ENCODE peak calls at places on chromosome 5, in eight cellular contexts. W, I, T, M, R, D, N and V are unnamed samples.

GRCh38 chr5:39106332-39106731 is 32.1 kb upstream of the RICTOR start:
- DNase-seq in W (no peak), I (peak; percentile 36), T (peak; percentile 43), M (peak; percentile 41), R (no peak), D (no peak), N (no peak), V (no peak)

GRCh38 chr5:91885291-91886265 is 502.5 kb upstream of the ARRDC3 start:
- DNase-seq in W (no peak), I (no peak), T (no peak), M (no peak), R (no peak), D (no peak), N (no peak), V (no peak)

GRCh38 chr5:112192886-112193285 is 226.2 kb downstream of the EPB41L4A start:
- DNase-seq in W (no peak), I (no peak), T (no peak), M (peak; percentile 11), R (no peak), D (no peak), N (no peak), V (no peak)

GRCh38 chr5:174951151-174951780 is 226.9 kb downstream of the MSX2 start:
- DNase-seq in W (no peak), I (peak; percentile 72), T (peak; percentile 81), M (peak; percentile 88), R (peak; percentile 68), D (no peak), N (peak; percentile 72), V (peak; percentile 40)

GRCh38 chr5:139723986-139724587 is 71.5 kb upstream of the PSD2 start:
- DNase-seq in W (no peak), I (no peak), T (no peak), M (no peak), R (no peak), D (no peak), N (no peak), V (no peak)

GRCh38 chr5:88686743-88687142 is 196.2 kb downstream of the MEF2C start:
- DNase-seq in W (no peak), I (no peak), T (no peak), M (no peak), R (no peak), D (no peak), N (no peak), V (no peak)

GRCh38 chr5:156361451-156362109 is 34.6 kb downstream of the SGCD start:
- DNase-seq in W (no peak), I (no peak), T (no peak), M (no peak), R (no peak), D (no peak), N (no peak), V (no peak)

GRCh38 chr5:177357459-177358332 is at the start of gene RGS14:
- DNase-seq in W (peak; percentile 75), I (peak; percentile 18), T (no peak), M (peak; percentile 71), R (no peak), D (no peak), N (peak; percentile 39), V (no peak)

GRCh38 chr5:169626779-169627178 is 10.3 kb upstream of the DOCK2 start:
- DNase-seq in W (no peak), I (peak; percentile 96), T (peak; percentile 30), M (peak; percentile 94), R (no peak), D (no peak), N (no peak), V (no peak)

GRCh38 chr5:132854301-132854700 is 12.0 kb downstream of the GDF9 start:
- DNase-seq in W (no peak), I (no peak), T (no peak), M (no peak), R (no peak), D (no peak), N (no peak), V (no peak)

GRCh38 chr5:5188377-5189020 is 48.4 kb downstream of the ADAMTS16 start:
- DNase-seq in W (no peak), I (no peak), T (no peak), M (no peak), R (no peak), D (no peak), N (no peak), V (no peak)

GRCh38 chr5:125153231-125153630 is 406.8 kb upstream of the ZNF608 start:
- DNase-seq in W (no peak), I (no peak), T (no peak), M (no peak), R (no peak), D (no peak), N (no peak), V (no peak)

DNA sequence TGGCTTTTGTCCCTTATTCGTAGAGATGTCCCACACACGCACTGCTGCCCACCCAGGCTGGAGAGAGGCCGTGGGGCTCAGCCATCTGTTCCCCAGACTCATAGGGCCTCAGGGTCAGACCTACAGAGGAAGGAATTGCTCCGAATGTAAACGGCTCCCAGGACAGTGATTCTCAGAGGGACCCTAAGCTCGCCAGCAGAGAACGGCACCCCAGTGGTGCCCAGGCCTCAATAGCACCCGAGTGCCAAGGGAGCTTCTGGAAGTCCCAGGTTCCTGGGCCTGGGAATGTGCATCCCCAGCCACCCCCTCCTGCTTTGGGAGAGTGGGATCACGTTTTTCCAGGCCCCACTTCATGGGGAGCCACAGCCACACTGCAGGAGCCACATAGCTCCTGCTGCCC is 32.9 kb upstream of the CNOT6 start:
- DNase-seq in W (no peak), I (no peak), T (no peak), M (no peak), R (no peak), D (no peak), N (no peak), V (no peak)
- TF ChIP-seq CTCF in W (no peak), I (no peak), T (no peak), M (no peak), R (no peak), D (no peak), N (no peak), V (no peak)

DNA sequence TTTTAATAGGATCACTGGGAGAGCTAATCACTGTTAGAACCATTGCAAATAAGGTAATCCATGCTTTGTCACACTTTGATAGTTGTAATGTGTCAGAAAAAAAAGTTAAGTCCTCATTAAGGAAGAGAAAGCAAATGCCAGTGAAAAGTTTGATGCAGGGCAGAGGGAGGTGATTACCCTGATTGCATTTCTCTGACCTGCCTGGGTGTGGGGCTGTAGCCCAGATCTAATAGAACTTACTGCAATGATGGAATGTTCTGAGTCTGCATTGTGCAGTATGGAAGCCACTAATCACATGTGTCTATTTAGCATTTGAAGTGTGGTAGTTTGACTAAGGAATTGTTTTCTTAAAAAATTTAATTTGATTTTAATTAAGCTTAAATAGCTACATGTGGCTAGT is 202.7 kb downstream of the ATP10B start:
- DNase-seq in W (no peak), I (no peak), T (no peak), M (no peak), R (no peak), D (no peak), N (peak; percentile 9), V (no peak)
- TF ChIP-seq CTCF in W (peak; percentile 5), I (no peak), T (no peak), M (no peak), R (peak; percentile 66), D (no peak), N (no peak), V (no peak)

GRCh38 chr5:123119334-123119986 is 30.4 kb downstream of the PRDM6 start:
- DNase-seq in W (no peak), I (peak; percentile 20), T (peak; percentile 75), M (peak; percentile 74), R (no peak), D (no peak), N (peak; percentile 36), V (peak; percentile 59)
- TF ChIP-seq CTCF in W (no peak), I (peak; percentile 1), T (peak; percentile 34), M (peak; percentile 41), R (no peak), D (no peak), N (no peak), V (no peak)

DNA sequence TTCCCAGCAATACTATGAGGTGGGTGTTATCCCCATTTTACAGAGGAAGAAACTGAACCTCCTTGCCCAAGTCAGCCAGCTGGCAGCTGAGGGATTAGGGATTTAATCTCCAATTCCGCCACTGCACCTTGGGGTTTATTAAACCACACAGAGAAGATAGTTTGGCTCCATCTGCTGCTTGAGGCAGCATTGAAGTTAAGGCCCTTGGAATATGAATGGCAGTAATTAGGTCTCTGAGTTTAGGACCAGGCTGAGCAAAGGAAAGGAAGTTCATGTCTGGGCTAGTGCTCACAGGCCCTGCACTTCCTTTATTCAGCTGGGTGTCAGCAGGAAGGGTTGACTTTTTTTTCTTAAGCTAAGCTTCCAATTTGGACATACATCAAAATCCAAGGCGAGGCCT is 86.9 kb upstream of the GDNF start:
- DNase-seq in W (no peak), I (no peak), T (no peak), M (peak; percentile 6), R (no peak), D (no peak), N (no peak), V (no peak)
- TF ChIP-seq CTCF in W (no peak), I (peak; percentile 1), T (no peak), M (peak; percentile 11), R (no peak), D (no peak), N (no peak), V (no peak)

DNA sequence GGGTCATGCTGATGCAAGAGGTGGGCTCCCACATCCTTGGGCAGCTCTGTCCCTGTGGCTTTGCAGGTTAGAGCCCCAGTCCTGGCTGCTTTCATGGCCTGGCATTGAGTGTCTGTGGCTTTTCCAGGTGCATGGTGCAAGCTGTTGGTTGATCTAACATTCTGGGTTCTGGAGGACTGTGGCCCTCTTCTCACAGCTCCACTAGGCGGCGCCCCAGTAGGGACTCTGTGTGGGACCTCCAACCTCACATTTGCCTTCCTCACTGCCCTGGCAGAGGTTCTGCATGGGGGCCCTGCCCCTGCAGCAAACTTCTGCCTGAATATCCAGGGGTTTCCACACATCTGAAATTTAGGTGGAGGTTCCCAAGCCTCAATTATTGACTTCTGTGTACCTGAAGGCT is 150.1 kb downstream of the NNT start:
- DNase-seq in W (no peak), I (no peak), T (no peak), M (no peak), R (no peak), D (no peak), N (no peak), V (no peak)
- TF ChIP-seq CTCF in W (no peak), I (no peak), T (no peak), M (no peak), R (no peak), D (no peak), N (no peak), V (no peak)